ENCODE peak calls at places on chromosomes 11 and 22, in seven cellular contexts. One of them, this sample, is unnamed.

GRCh38 chr11:125498521-125498920 is 2.5 kb upstream of the FEZ1 start:
- DNase-seq in K562: no peak
- DNase-seq in WTC11: no peak
- DNase-seq in HepG2: no peak
- DNase-seq in HCT116: no peak
- DNase-seq in GM12878: no peak
- DNase-seq in H1: no peak
- DNase-seq in this sample: no peak

GRCh38 chr11:47944555-47945128 is 35.7 kb upstream of the PTPRJ start:
- DNase-seq in HCT116: no peak
- DNase-seq in WTC11: no peak
- DNase-seq in GM12878: no peak
- DNase-seq in K562: peak
- DNase-seq in H1: no peak
- DNase-seq in HepG2: no peak
- DNase-seq in this sample: no peak

GRCh38 chr22:49132009-49132408 is 695.7 kb downstream of the BRD1 start:
- DNase-seq in H1: no peak
- DNase-seq in HCT116: no peak
- DNase-seq in WTC11: no peak
- DNase-seq in K562: no peak
- DNase-seq in GM12878: no peak
- DNase-seq in HepG2: no peak
- DNase-seq in this sample: no peak

GRCh38 chr22:36998620-36999351 is 20.5 kb downstream of the TST start:
- DNase-seq in H1: no peak
- DNase-seq in HepG2: no peak
- DNase-seq in WTC11: peak
- DNase-seq in GM12878: no peak
- DNase-seq in HCT116: peak
- DNase-seq in K562: no peak
- DNase-seq in this sample: no peak

GRCh38 chr11:44760917-44761545 is 34.3 kb downstream of the TSPAN18 start:
- DNase-seq in HCT116: peak
- DNase-seq in K562: peak
- DNase-seq in HepG2: no peak
- DNase-seq in H1: peak
- DNase-seq in GM12878: no peak
- DNase-seq in WTC11: peak
- DNase-seq in this sample: no peak

GRCh38 chr22:22973336-22973735 is 85.7 kb downstream of the IGLL5 start:
- DNase-seq in WTC11: no peak
- DNase-seq in HCT116: no peak
- DNase-seq in HepG2: no peak
- DNase-seq in GM12878: no peak
- DNase-seq in K562: no peak
- DNase-seq in H1: no peak
- DNase-seq in this sample: no peak

GRCh38 chr11:64764753-64765152 is 5.0 kb upstream of the PYGM start:
- DNase-seq in K562: no peak
- DNase-seq in HCT116: no peak
- DNase-seq in H1: no peak
- DNase-seq in HepG2: no peak
- DNase-seq in WTC11: no peak
- DNase-seq in GM12878: no peak
- DNase-seq in this sample: no peak

GRCh38 chr11:71185411-71185810 is 67.0 kb downstream of the SHANK2 start:
- DNase-seq in K562: no peak
- DNase-seq in WTC11: no peak
- DNase-seq in HCT116: no peak
- DNase-seq in HepG2: no peak
- DNase-seq in GM12878: no peak
- DNase-seq in H1: no peak
- DNase-seq in this sample: no peak

GRCh38 chr11:84498016-84498415 is 1129.1 kb downstream of the DLG2 start:
- DNase-seq in K562: no peak
- DNase-seq in HepG2: no peak
- DNase-seq in H1: no peak
- DNase-seq in HCT116: no peak
- DNase-seq in WTC11: no peak
- DNase-seq in GM12878: no peak
- DNase-seq in this sample: no peak

GRCh38 chr22:40635008-40635939 is 1.2 kb downstream of the MRTFA start:
- DNase-seq in H1: no peak
- DNase-seq in GM12878: no peak
- DNase-seq in WTC11: no peak
- DNase-seq in HCT116: no peak
- DNase-seq in HepG2: no peak
- DNase-seq in K562: no peak
- DNase-seq in this sample: no peak

GRCh38 chr11:69190796-69191536 is 35.2 kb downstream of the SMIM38 start:
- DNase-seq in HCT116: no peak
- DNase-seq in HepG2: no peak
- DNase-seq in H1: no peak
- DNase-seq in WTC11: no peak
- DNase-seq in K562: no peak
- DNase-seq in GM12878: no peak
- DNase-seq in this sample: no peak

GRCh38 chr11:114762437-114762836 is 84.1 kb downstream of the NXPE2 start:
- DNase-seq in WTC11: peak
- DNase-seq in H1: peak
- DNase-seq in K562: peak
- DNase-seq in HCT116: no peak
- DNase-seq in GM12878: no peak
- DNase-seq in HepG2: peak
- DNase-seq in this sample: peak

GRCh38 chr11:134238956-134239355 is 14.2 kb downstream of the THYN1 start:
- DNase-seq in H1: no peak
- DNase-seq in K562: no peak
- DNase-seq in GM12878: no peak
- DNase-seq in WTC11: no peak
- DNase-seq in HCT116: no peak
- DNase-seq in HepG2: no peak
- DNase-seq in this sample: no peak

GRCh38 chr11:61028135-61028729 is 56.8 kb downstream of the CD6 start:
- DNase-seq in GM12878: peak
- DNase-seq in WTC11: no peak
- DNase-seq in K562: no peak
- DNase-seq in HepG2: no peak
- DNase-seq in HCT116: no peak
- DNase-seq in H1: no peak
- DNase-seq in this sample: no peak

GRCh38 chr11:1757861-1758610 is 5.7 kb downstream of the CTSD start:
- DNase-seq in HepG2: no peak
- DNase-seq in HCT116: no peak
- DNase-seq in K562: no peak
- DNase-seq in H1: no peak
- DNase-seq in GM12878: no peak
- DNase-seq in WTC11: no peak
- DNase-seq in this sample: no peak

GRCh38 chr22:45867118-45867905 is 109.7 kb downstream of the WNT7B start:
- DNase-seq in HCT116: no peak
- DNase-seq in HepG2: no peak
- DNase-seq in K562: no peak
- DNase-seq in WTC11: peak
- DNase-seq in H1: no peak
- DNase-seq in GM12878: no peak
- DNase-seq in this sample: no peak

GRCh38 chr11:104075716-104076115 is 39.3 kb downstream of the DDI1 start:
- DNase-seq in WTC11: no peak
- DNase-seq in GM12878: no peak
- DNase-seq in HepG2: no peak
- DNase-seq in HCT116: no peak
- DNase-seq in H1: no peak
- DNase-seq in K562: no peak
- DNase-seq in this sample: no peak

GRCh38 chr11:99632969-99633368 is 612.2 kb downstream of the CNTN5 start:
- DNase-seq in GM12878: no peak
- DNase-seq in HepG2: no peak
- DNase-seq in HCT116: no peak
- DNase-seq in H1: no peak
- DNase-seq in K562: no peak
- DNase-seq in WTC11: no peak
- DNase-seq in this sample: no peak

GRCh38 chr22:49916851-49917250 is 1.4 kb downstream of the ALG12 start:
- DNase-seq in K562: no peak
- DNase-seq in GM12878: no peak
- DNase-seq in H1: no peak
- DNase-seq in HCT116: no peak
- DNase-seq in WTC11: no peak
- DNase-seq in HepG2: no peak
- DNase-seq in this sample: no peak

GRCh38 chr22:24209016-24209415 is 27.7 kb downstream of the SUSD2 start:
- DNase-seq in GM12878: no peak
- DNase-seq in H1: no peak
- DNase-seq in HCT116: no peak
- DNase-seq in K562: no peak
- DNase-seq in HepG2: no peak
- DNase-seq in WTC11: no peak
- DNase-seq in this sample: no peak
- TF ChIP-seq SP1 in GM12878: no peak
- TF ChIP-seq SP1 in H1: no peak
- TF ChIP-seq SP1 in HCT116: no peak
- TF ChIP-seq SP1 in K562: no peak
- TF ChIP-seq SP1 in HepG2: no peak
- TF ChIP-seq SP1 in WTC11: no peak
- TF ChIP-seq SP1 in this sample: no peak

DNA sequence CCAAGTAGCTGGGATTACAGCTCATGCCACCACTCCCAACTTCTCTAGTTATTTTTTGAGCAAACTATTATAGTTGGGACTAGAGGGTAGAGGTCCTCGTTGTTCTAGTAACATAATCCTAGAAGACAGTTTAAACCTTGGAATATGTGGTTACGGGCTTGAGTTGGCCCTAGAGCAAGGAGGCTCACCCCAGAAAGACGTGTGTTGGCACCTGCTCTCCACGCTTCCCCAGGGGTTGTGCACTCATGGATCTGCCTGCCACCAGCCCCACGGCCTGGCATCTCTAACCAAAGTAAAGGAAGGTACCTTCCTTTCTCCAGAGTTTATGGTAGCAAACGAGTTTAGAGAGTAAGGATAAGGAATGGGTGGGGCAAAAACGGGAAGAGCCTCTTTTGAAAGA is 79.0 kb downstream of the SCN3B start:
- DNase-seq in WTC11: no peak
- DNase-seq in K562: no peak
- DNase-seq in HepG2: no peak
- DNase-seq in HCT116: no peak
- DNase-seq in H1: no peak
- DNase-seq in GM12878: no peak
- DNase-seq in this sample: no peak
- TF ChIP-seq SP1 in WTC11: no peak
- TF ChIP-seq SP1 in K562: no peak
- TF ChIP-seq SP1 in HepG2: no peak
- TF ChIP-seq SP1 in HCT116: no peak
- TF ChIP-seq SP1 in H1: no peak
- TF ChIP-seq SP1 in GM12878: no peak
- TF ChIP-seq SP1 in this sample: no peak

GRCh38 chr11:11243790-11244469 is 109.1 kb downstream of the CSNK2A3 start:
- DNase-seq in WTC11: peak
- DNase-seq in HCT116: no peak
- DNase-seq in GM12878: no peak
- DNase-seq in HepG2: no peak
- DNase-seq in K562: peak
- DNase-seq in H1: no peak
- DNase-seq in this sample: peak

GRCh38 chr11:11244470-11245080 is 108.5 kb downstream of the CSNK2A3 start:
- DNase-seq in H1: no peak
- DNase-seq in WTC11: no peak
- DNase-seq in K562: no peak
- DNase-seq in GM12878: no peak
- DNase-seq in HepG2: no peak
- DNase-seq in HCT116: no peak
- DNase-seq in this sample: no peak

GRCh38 chr11:11241284-11241683 is 111.8 kb downstream of the CSNK2A3 start:
- DNase-seq in WTC11: no peak
- DNase-seq in H1: no peak
- DNase-seq in HepG2: no peak
- DNase-seq in K562: no peak
- DNase-seq in HCT116: no peak
- DNase-seq in GM12878: no peak
- DNase-seq in this sample: no peak

GRCh38 chr11:11246166-11246565 is 106.9 kb downstream of the CSNK2A3 start:
- DNase-seq in K562: no peak
- DNase-seq in GM12878: no peak
- DNase-seq in HepG2: no peak
- DNase-seq in WTC11: no peak
- DNase-seq in HCT116: no peak
- DNase-seq in H1: no peak
- DNase-seq in this sample: no peak

GRCh38 chr11:11243258-11243789 is 109.7 kb downstream of the CSNK2A3 start:
- DNase-seq in H1: no peak
- DNase-seq in WTC11: no peak
- DNase-seq in GM12878: no peak
- DNase-seq in K562: no peak
- DNase-seq in HepG2: no peak
- DNase-seq in HCT116: no peak
- DNase-seq in this sample: no peak
- TF ChIP-seq SP1 in H1: no peak
- TF ChIP-seq SP1 in WTC11: no peak
- TF ChIP-seq SP1 in GM12878: no peak
- TF ChIP-seq SP1 in K562: no peak
- TF ChIP-seq SP1 in HepG2: no peak
- TF ChIP-seq SP1 in HCT116: no peak
- TF ChIP-seq SP1 in this sample: no peak

GRCh38 chr11:117199061-117199915 is at the start of gene TAGLN:
- DNase-seq in HepG2: peak
- DNase-seq in GM12878: no peak
- DNase-seq in HCT116: no peak
- DNase-seq in H1: peak
- DNase-seq in WTC11: peak
- DNase-seq in K562: no peak
- DNase-seq in this sample: no peak
- TF ChIP-seq SP1 in HepG2: no peak
- TF ChIP-seq SP1 in GM12878: no peak
- TF ChIP-seq SP1 in HCT116: no peak
- TF ChIP-seq SP1 in H1: no peak
- TF ChIP-seq SP1 in WTC11: no peak
- TF ChIP-seq SP1 in K562: no peak
- TF ChIP-seq SP1 in this sample: no peak

GRCh38 chr11:9170450-9170849 is 79.1 kb upstream of the SCUBE2 start:
- DNase-seq in WTC11: no peak
- DNase-seq in K562: no peak
- DNase-seq in HCT116: no peak
- DNase-seq in GM12878: no peak
- DNase-seq in HepG2: no peak
- DNase-seq in H1: no peak
- DNase-seq in this sample: no peak
- TF ChIP-seq SP1 in WTC11: no peak
- TF ChIP-seq SP1 in K562: no peak
- TF ChIP-seq SP1 in HCT116: no peak
- TF ChIP-seq SP1 in GM12878: no peak
- TF ChIP-seq SP1 in HepG2: no peak
- TF ChIP-seq SP1 in H1: no peak
- TF ChIP-seq SP1 in this sample: no peak